ENCODE peak calls at places on chromosomes 2 and 18, in seven cellular contexts. One of them, this sample, is unnamed.

GRCh38 chr2:30110773-30111172 is 36.0 kb upstream of the YPEL5 start:
- DNase-seq in GM03348: no peak
- DNase-seq in amniotic stem cell: no peak
- DNase-seq in anterior cingulate cortex: no peak
- DNase-seq in HT1080: peak
- DNase-seq in T follicular helper cell: no peak
- DNase-seq in skeletal muscle cell: no peak
- DNase-seq in this sample: no peak

GRCh38 chr2:48305569-48305968 is 224.4 kb upstream of the STON1 start:
- DNase-seq in anterior cingulate cortex: no peak
- DNase-seq in amniotic stem cell: no peak
- DNase-seq in T follicular helper cell: no peak
- DNase-seq in HT1080: no peak
- DNase-seq in skeletal muscle cell: no peak
- DNase-seq in GM03348: no peak
- DNase-seq in this sample: no peak

GRCh38 chr2:188077757-188078156 is 213.9 kb upstream of the GULP1 start:
- DNase-seq in amniotic stem cell: no peak
- DNase-seq in anterior cingulate cortex: no peak
- DNase-seq in skeletal muscle cell: no peak
- DNase-seq in HT1080: no peak
- DNase-seq in GM03348: no peak
- DNase-seq in T follicular helper cell: no peak
- DNase-seq in this sample: no peak

GRCh38 chr2:144771348-144771747 is 251.4 kb upstream of the ZEB2 start:
- DNase-seq in T follicular helper cell: no peak
- DNase-seq in amniotic stem cell: no peak
- DNase-seq in GM03348: no peak
- DNase-seq in anterior cingulate cortex: no peak
- DNase-seq in HT1080: no peak
- DNase-seq in skeletal muscle cell: no peak
- DNase-seq in this sample: no peak

GRCh38 chr2:217903859-217904613 is 98.8 kb downstream of the TNS1 start:
- DNase-seq in HT1080: no peak
- DNase-seq in anterior cingulate cortex: peak
- DNase-seq in T follicular helper cell: no peak
- DNase-seq in amniotic stem cell: no peak
- DNase-seq in GM03348: peak
- DNase-seq in skeletal muscle cell: no peak
- DNase-seq in this sample: no peak

GRCh38 chr2:30287857-30288513 is 56.7 kb downstream of the LBH start:
- DNase-seq in T follicular helper cell: no peak
- DNase-seq in skeletal muscle cell: no peak
- DNase-seq in amniotic stem cell: no peak
- DNase-seq in GM03348: no peak
- DNase-seq in HT1080: no peak
- DNase-seq in anterior cingulate cortex: no peak
- DNase-seq in this sample: no peak

GRCh38 chr2:66574701-66575624 is 140.0 kb downstream of the MEIS1 start:
- DNase-seq in T follicular helper cell: no peak
- DNase-seq in GM03348: peak
- DNase-seq in anterior cingulate cortex: peak
- DNase-seq in skeletal muscle cell: peak
- DNase-seq in amniotic stem cell: peak
- DNase-seq in HT1080: peak
- DNase-seq in this sample: no peak

GRCh38 chr2:219087848-219088247 is 27.1 kb upstream of the IHH start:
- DNase-seq in GM03348: no peak
- DNase-seq in anterior cingulate cortex: no peak
- DNase-seq in amniotic stem cell: no peak
- DNase-seq in T follicular helper cell: no peak
- DNase-seq in HT1080: no peak
- DNase-seq in skeletal muscle cell: no peak
- DNase-seq in this sample: no peak

GRCh38 chr2:233801357-233802131 is 23.4 kb downstream of the MROH2A start:
- DNase-seq in anterior cingulate cortex: no peak
- DNase-seq in skeletal muscle cell: no peak
- DNase-seq in GM03348: no peak
- DNase-seq in T follicular helper cell: no peak
- DNase-seq in HT1080: peak
- DNase-seq in amniotic stem cell: no peak
- DNase-seq in this sample: no peak

GRCh38 chr2:200306719-200306968 is 151 bp downstream of the SPATS2L start:
- DNase-seq in T follicular helper cell: no peak
- DNase-seq in HT1080: no peak
- DNase-seq in amniotic stem cell: no peak
- DNase-seq in skeletal muscle cell: no peak
- DNase-seq in anterior cingulate cortex: no peak
- DNase-seq in GM03348: no peak
- DNase-seq in this sample: no peak

GRCh38 chr2:38629684-38630083 is 27.0 kb upstream of the HNRNPLL start:
- DNase-seq in skeletal muscle cell: no peak
- DNase-seq in GM03348: no peak
- DNase-seq in amniotic stem cell: no peak
- DNase-seq in T follicular helper cell: no peak
- DNase-seq in HT1080: no peak
- DNase-seq in anterior cingulate cortex: no peak
- DNase-seq in this sample: no peak

GRCh38 chr2:6982484-6982883 is 65.3 kb downstream of the RNF144A start:
- DNase-seq in anterior cingulate cortex: no peak
- DNase-seq in HT1080: no peak
- DNase-seq in skeletal muscle cell: no peak
- DNase-seq in amniotic stem cell: no peak
- DNase-seq in GM03348: no peak
- DNase-seq in T follicular helper cell: no peak
- DNase-seq in this sample: no peak

GRCh38 chr2:133676392-133677130 is 108.3 kb upstream of the NCKAP5 start:
- DNase-seq in GM03348: peak
- DNase-seq in amniotic stem cell: no peak
- DNase-seq in T follicular helper cell: no peak
- DNase-seq in skeletal muscle cell: peak
- DNase-seq in HT1080: no peak
- DNase-seq in anterior cingulate cortex: no peak
- DNase-seq in this sample: no peak

GRCh38 chr2:230008708-230009066 is 60.0 kb downstream of the SLC16A14 start:
- DNase-seq in amniotic stem cell: no peak
- DNase-seq in GM03348: no peak
- DNase-seq in HT1080: no peak
- DNase-seq in anterior cingulate cortex: no peak
- DNase-seq in T follicular helper cell: no peak
- DNase-seq in skeletal muscle cell: no peak
- DNase-seq in this sample: no peak

GRCh38 chr2:57080035-57080434 is 896.2 kb downstream of the CCDC85A start:
- DNase-seq in GM03348: peak
- DNase-seq in anterior cingulate cortex: no peak
- DNase-seq in T follicular helper cell: no peak
- DNase-seq in skeletal muscle cell: no peak
- DNase-seq in amniotic stem cell: no peak
- DNase-seq in HT1080: peak
- DNase-seq in this sample: no peak

GRCh38 chr2:227180286-227180685 is 15.9 kb downstream of the COL4A3 start:
- DNase-seq in T follicular helper cell: no peak
- DNase-seq in anterior cingulate cortex: no peak
- DNase-seq in GM03348: no peak
- DNase-seq in amniotic stem cell: no peak
- DNase-seq in skeletal muscle cell: no peak
- DNase-seq in HT1080: no peak
- DNase-seq in this sample: no peak

GRCh38 chr2:24477229-24477628 is 13.8 kb upstream of the NCOA1 start:
- DNase-seq in GM03348: no peak
- DNase-seq in T follicular helper cell: no peak
- DNase-seq in HT1080: no peak
- DNase-seq in anterior cingulate cortex: no peak
- DNase-seq in skeletal muscle cell: no peak
- DNase-seq in amniotic stem cell: no peak
- DNase-seq in this sample: no peak

GRCh38 chr2:174023591-174024523 is 58.7 kb upstream of the SP3 start:
- DNase-seq in HT1080: peak
- DNase-seq in anterior cingulate cortex: no peak
- DNase-seq in GM03348: peak
- DNase-seq in skeletal muscle cell: peak
- DNase-seq in amniotic stem cell: no peak
- DNase-seq in T follicular helper cell: no peak
- DNase-seq in this sample: no peak

GRCh38 chr2:21024198-21024597 is 19.7 kb downstream of the APOB start:
- DNase-seq in HT1080: no peak
- DNase-seq in amniotic stem cell: no peak
- DNase-seq in T follicular helper cell: no peak
- DNase-seq in skeletal muscle cell: no peak
- DNase-seq in GM03348: no peak
- DNase-seq in anterior cingulate cortex: no peak
- DNase-seq in this sample: no peak

GRCh38 chr18:79393181-79393598 is 2.5 kb upstream of the NFATC1 start:
- DNase-seq in skeletal muscle cell: no peak
- DNase-seq in T follicular helper cell: no peak
- DNase-seq in HT1080: no peak
- DNase-seq in anterior cingulate cortex: no peak
- DNase-seq in GM03348: peak
- DNase-seq in amniotic stem cell: no peak
- DNase-seq in this sample: no peak

GRCh38 chr2:239303711-239304532 is 96.9 kb downstream of the HDAC4 start:
- DNase-seq in anterior cingulate cortex: no peak
- DNase-seq in HT1080: no peak
- DNase-seq in GM03348: no peak
- DNase-seq in amniotic stem cell: no peak
- DNase-seq in T follicular helper cell: no peak
- DNase-seq in skeletal muscle cell: no peak
- DNase-seq in this sample: no peak

GRCh38 chr2:240930096-240930630 is 24.0 kb downstream of the CROCC2 start:
- DNase-seq in T follicular helper cell: no peak
- DNase-seq in GM03348: no peak
- DNase-seq in HT1080: no peak
- DNase-seq in skeletal muscle cell: no peak
- DNase-seq in anterior cingulate cortex: no peak
- DNase-seq in amniotic stem cell: no peak
- DNase-seq in this sample: no peak

GRCh38 chr2:8090748-8091700 is 590.8 kb upstream of the ID2 start:
- DNase-seq in HT1080: peak
- DNase-seq in GM03348: peak
- DNase-seq in T follicular helper cell: no peak
- DNase-seq in amniotic stem cell: peak
- DNase-seq in skeletal muscle cell: peak
- DNase-seq in anterior cingulate cortex: no peak
- DNase-seq in this sample: no peak

GRCh38 chr2:27303093-27304025 is 4.9 kb downstream of the UCN start:
- DNase-seq in skeletal muscle cell: no peak
- DNase-seq in amniotic stem cell: peak
- DNase-seq in T follicular helper cell: peak
- DNase-seq in GM03348: peak
- DNase-seq in HT1080: peak
- DNase-seq in anterior cingulate cortex: no peak
- DNase-seq in this sample: peak

GRCh38 chr2:32357545-32358482 is 991 bp downstream of the BIRC6 start:
- DNase-seq in GM03348: peak
- DNase-seq in anterior cingulate cortex: peak
- DNase-seq in skeletal muscle cell: no peak
- DNase-seq in HT1080: peak
- DNase-seq in T follicular helper cell: peak
- DNase-seq in amniotic stem cell: no peak
- DNase-seq in this sample: no peak

GRCh38 chr2:16487686-16488085 is 177.9 kb downstream of the CYRIA start:
- DNase-seq in amniotic stem cell: no peak
- DNase-seq in skeletal muscle cell: peak
- DNase-seq in GM03348: no peak
- DNase-seq in T follicular helper cell: no peak
- DNase-seq in HT1080: peak
- DNase-seq in anterior cingulate cortex: no peak
- DNase-seq in this sample: no peak

GRCh38 chr2:213425618-213426017 is 141.4 kb downstream of the SPAG16 start:
- DNase-seq in skeletal muscle cell: no peak
- DNase-seq in GM03348: no peak
- DNase-seq in anterior cingulate cortex: no peak
- DNase-seq in amniotic stem cell: no peak
- DNase-seq in HT1080: no peak
- DNase-seq in T follicular helper cell: no peak
- DNase-seq in this sample: no peak

GRCh38 chr2:204447722-204448121 is 97.6 kb upstream of the PARD3B start:
- DNase-seq in anterior cingulate cortex: no peak
- DNase-seq in HT1080: no peak
- DNase-seq in GM03348: no peak
- DNase-seq in T follicular helper cell: no peak
- DNase-seq in skeletal muscle cell: no peak
- DNase-seq in amniotic stem cell: no peak
- DNase-seq in this sample: no peak

GRCh38 chr18:3044931-3045698 is 32.2 kb upstream of the LPIN2 start:
- DNase-seq in amniotic stem cell: no peak
- DNase-seq in anterior cingulate cortex: no peak
- DNase-seq in T follicular helper cell: no peak
- DNase-seq in GM03348: no peak
- DNase-seq in HT1080: no peak
- DNase-seq in skeletal muscle cell: no peak
- DNase-seq in this sample: no peak

GRCh38 chr2:52539026-52539964 is 1228.3 kb upstream of the CHAC2 start:
- DNase-seq in amniotic stem cell: peak
- DNase-seq in GM03348: peak
- DNase-seq in T follicular helper cell: no peak
- DNase-seq in HT1080: no peak
- DNase-seq in skeletal muscle cell: no peak
- DNase-seq in anterior cingulate cortex: no peak
- DNase-seq in this sample: no peak